ENCODE peak calls at places on chromosome 13, in eight cellular contexts. G, C, X, F, V, Q, I and L are unnamed samples.
A peak's percentile ranks its signal among the peaks of the same experiment; 100 is the strongest.

GRCh38 chr13:111036665-111037064 is 78.4 kb upstream of the ARHGEF7 start:
- DNase-seq in G (no peak), C (no peak), X (no peak), F (no peak), V (no peak), Q (no peak), I (no peak), L (no peak)

GRCh38 chr13:88761145-88761544 is 1090.0 kb downstream of the SLITRK5 start:
- DNase-seq in G (no peak), C (no peak), X (no peak), F (no peak), V (no peak), Q (no peak), I (no peak), L (no peak)

GRCh38 chr13:106691861-106692260 is 123.9 kb upstream of the ARGLU1 start:
- DNase-seq in G (no peak), C (no peak), X (no peak), F (no peak), V (no peak), Q (no peak), I (no peak), L (no peak)

GRCh38 chr13:98315466-98315865 is 138.4 kb upstream of the RNF113B start:
- DNase-seq in G (no peak), C (no peak), X (no peak), F (no peak), V (no peak), Q (no peak), I (no peak), L (no peak)

GRCh38 chr13:67383358-67383757 is 153.2 kb upstream of the PCDH9 start:
- DNase-seq in G (no peak), C (no peak), X (no peak), F (peak; percentile 52), V (no peak), Q (no peak), I (no peak), L (no peak)

GRCh38 chr13:77429320-77430142 is 102.6 kb upstream of the MYCBP2 start:
- DNase-seq in G (no peak), C (no peak), X (no peak), F (no peak), V (peak; percentile 7), Q (no peak), I (no peak), L (no peak)

GRCh38 chr13:75318138-75318833 is 163.7 kb downstream of the TBC1D4 start:
- DNase-seq in G (no peak), C (no peak), X (no peak), F (no peak), V (no peak), Q (no peak), I (no peak), L (no peak)

GRCh38 chr13:98309569-98310335 is 132.7 kb upstream of the RNF113B start:
- DNase-seq in G (no peak), C (no peak), X (no peak), F (no peak), V (no peak), Q (no peak), I (no peak), L (no peak)

GRCh38 chr13:113897966-113898365 is 34.1 kb upstream of the GAS6 start:
- DNase-seq in G (no peak), C (no peak), X (no peak), F (no peak), V (no peak), Q (no peak), I (no peak), L (no peak)

GRCh38 chr13:70817571-70817970 is 709.3 kb upstream of the KLHL1 start:
- DNase-seq in G (no peak), C (no peak), X (no peak), F (no peak), V (no peak), Q (no peak), I (no peak), L (no peak)

GRCh38 chr13:24541127-24541475 is 28.5 kb upstream of the PARP4 start:
- DNase-seq in G (no peak), C (no peak), X (no peak), F (no peak), V (no peak), Q (no peak), I (no peak), L (no peak)

GRCh38 chr13:105979586-105979985 is 555.9 kb downstream of the EFNB2 start:
- DNase-seq in G (no peak), C (no peak), X (no peak), F (peak; percentile 41), V (no peak), Q (no peak), I (no peak), L (no peak)

GRCh38 chr13:80010846-80011245 is 330.1 kb downstream of the SPRY2 start:
- DNase-seq in G (no peak), C (no peak), X (no peak), F (no peak), V (no peak), Q (no peak), I (no peak), L (no peak)

GRCh38 chr13:75368167-75368566 is 113.8 kb downstream of the TBC1D4 start:
- DNase-seq in G (no peak), C (no peak), X (no peak), F (no peak), V (peak; percentile 96), Q (no peak), I (no peak), L (no peak)

GRCh38 chr13:32022292-32022691 is 9.3 kb upstream of the FRY start:
- DNase-seq in G (no peak), C (no peak), X (no peak), F (no peak), V (no peak), Q (peak; percentile 18), I (no peak), L (no peak)